ENCODE peak calls at places on chromosomes 1 and 21, in six cellular contexts. One of them, this sample, is unnamed.
A peak's percentile ranks its signal among the peaks of the same experiment; 100 is the strongest.

GRCh38 chr1:232558974-232559373 is 71.0 kb downstream of the SIPA1L2 start:
- DNase-seq in heart left ventricle: no peak
- DNase-seq in kidney: no peak
- DNase-seq in ovary: no peak
- DNase-seq in pancreas: no peak
- DNase-seq in NB4: no peak
- DNase-seq in this sample: no peak

GRCh38 chr1:23591460-23592208 is 32.3 kb upstream of the ID3 start:
- DNase-seq in heart left ventricle: peak; percentile 40
- DNase-seq in kidney: no peak
- DNase-seq in ovary: no peak
- DNase-seq in pancreas: no peak
- DNase-seq in NB4: no peak
- DNase-seq in this sample: peak; percentile 87

GRCh38 chr1:161196521-161197451 is 2.1 kb downstream of the ADAMTS4 start:
- DNase-seq in heart left ventricle: peak; percentile 54
- DNase-seq in kidney: peak; percentile 83
- DNase-seq in ovary: no peak
- DNase-seq in pancreas: no peak
- DNase-seq in NB4: no peak
- DNase-seq in this sample: no peak

GRCh38 chr1:110880708-110881374 is 7.9 kb downstream of the CD53 start:
- DNase-seq in heart left ventricle: no peak
- DNase-seq in kidney: no peak
- DNase-seq in ovary: no peak
- DNase-seq in pancreas: no peak
- DNase-seq in NB4: peak; percentile 9
- DNase-seq in this sample: peak; percentile 36

GRCh38 chr1:218518341-218518740 is 173.2 kb downstream of the TGFB2 start:
- DNase-seq in heart left ventricle: no peak
- DNase-seq in kidney: no peak
- DNase-seq in ovary: no peak
- DNase-seq in pancreas: no peak
- DNase-seq in NB4: no peak
- DNase-seq in this sample: no peak

GRCh38 chr1:217137210-217137871 is 414.1 kb upstream of the ESRRG start:
- DNase-seq in heart left ventricle: no peak
- DNase-seq in kidney: peak; percentile 78
- DNase-seq in ovary: no peak
- DNase-seq in pancreas: peak; percentile 61
- DNase-seq in NB4: no peak
- DNase-seq in this sample: no peak

GRCh38 chr1:81850495-81850894 is 49.8 kb downstream of the ADGRL2 start:
- DNase-seq in heart left ventricle: no peak
- DNase-seq in kidney: no peak
- DNase-seq in ovary: no peak
- DNase-seq in pancreas: no peak
- DNase-seq in NB4: no peak
- DNase-seq in this sample: no peak

GRCh38 chr1:22317231-22317919 is 134.3 kb upstream of the ZBTB40 start:
- DNase-seq in heart left ventricle: no peak
- DNase-seq in kidney: peak; percentile 40
- DNase-seq in ovary: no peak
- DNase-seq in pancreas: no peak
- DNase-seq in NB4: peak; percentile 40
- DNase-seq in this sample: peak; percentile 21

GRCh38 chr1:150484861-150485260 is 2.4 kb upstream of the TARS2 start:
- DNase-seq in heart left ventricle: no peak
- DNase-seq in kidney: no peak
- DNase-seq in ovary: no peak
- DNase-seq in pancreas: no peak
- DNase-seq in NB4: peak; percentile 40
- DNase-seq in this sample: peak; percentile 23

DNA sequence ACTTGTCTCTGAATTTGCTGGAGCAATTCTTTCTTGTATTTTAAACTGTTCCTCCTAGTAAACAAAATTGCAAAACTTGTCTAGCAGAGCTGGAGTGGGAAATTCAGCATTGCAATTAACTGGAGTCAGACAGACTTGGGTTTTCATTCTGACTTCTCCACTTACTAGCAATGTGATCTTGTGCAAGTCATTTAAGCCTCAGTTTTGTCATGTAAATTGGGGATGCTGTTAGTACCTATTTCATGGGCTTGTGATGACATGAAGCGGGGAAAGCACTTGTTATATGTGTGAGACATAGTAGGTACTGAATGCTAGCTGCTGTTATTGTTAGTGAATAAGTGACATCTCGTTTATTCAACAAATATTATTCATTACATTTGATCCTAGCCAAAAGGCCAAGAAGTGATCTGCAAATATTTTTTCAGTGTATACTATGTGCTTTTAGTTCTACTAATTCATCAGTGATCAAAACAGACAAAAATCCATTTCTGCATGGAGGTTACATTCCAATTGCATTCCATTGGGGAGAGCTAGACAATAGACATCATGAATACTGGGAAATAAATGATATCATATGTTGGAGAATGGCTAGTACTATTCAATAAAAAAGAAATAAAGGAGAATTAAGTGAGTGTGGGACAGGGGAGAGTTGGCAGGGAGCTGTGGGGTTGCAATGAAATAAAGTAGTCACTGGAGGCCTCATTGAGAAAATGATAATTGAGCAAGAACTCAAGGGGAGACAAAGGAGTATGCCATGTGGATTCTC is 47.1 kb downstream of the CACHD1 start:
- DNase-seq in heart left ventricle: no peak
- DNase-seq in kidney: no peak
- DNase-seq in ovary: no peak
- DNase-seq in pancreas: no peak
- DNase-seq in NB4: no peak
- DNase-seq in this sample: no peak
- H3K4me3 ChIP-seq in heart left ventricle: no peak overlapping the region
- H3K4me3 ChIP-seq in kidney: no peak overlapping the region
- H3K4me3 ChIP-seq in ovary: no peak overlapping the region
- H3K4me3 ChIP-seq in pancreas: no peak overlapping the region
- H3K4me3 ChIP-seq in NB4: no peak overlapping the region
- H3K4me3 ChIP-seq in this sample: no peak overlapping the region

GRCh38 chr1:236038034-236038433 is 26.9 kb downstream of the NID1 start:
- DNase-seq in heart left ventricle: no peak
- DNase-seq in kidney: no peak
- DNase-seq in ovary: no peak
- DNase-seq in pancreas: no peak
- DNase-seq in NB4: no peak
- DNase-seq in this sample: no peak

GRCh38 chr1:236029428-236029940 is 35.4 kb downstream of the NID1 start:
- DNase-seq in heart left ventricle: no peak
- DNase-seq in kidney: no peak
- DNase-seq in ovary: no peak
- DNase-seq in pancreas: no peak
- DNase-seq in NB4: no peak
- DNase-seq in this sample: no peak

GRCh38 chr1:236035681-236036101 is 29.2 kb downstream of the NID1 start:
- DNase-seq in heart left ventricle: no peak
- DNase-seq in kidney: no peak
- DNase-seq in ovary: peak; percentile 52
- DNase-seq in pancreas: no peak
- DNase-seq in NB4: no peak
- DNase-seq in this sample: no peak

GRCh38 chr1:236030572-236030971 is 34.3 kb downstream of the NID1 start:
- DNase-seq in heart left ventricle: no peak
- DNase-seq in kidney: no peak
- DNase-seq in ovary: no peak
- DNase-seq in pancreas: no peak
- DNase-seq in NB4: no peak
- DNase-seq in this sample: no peak

DNA sequence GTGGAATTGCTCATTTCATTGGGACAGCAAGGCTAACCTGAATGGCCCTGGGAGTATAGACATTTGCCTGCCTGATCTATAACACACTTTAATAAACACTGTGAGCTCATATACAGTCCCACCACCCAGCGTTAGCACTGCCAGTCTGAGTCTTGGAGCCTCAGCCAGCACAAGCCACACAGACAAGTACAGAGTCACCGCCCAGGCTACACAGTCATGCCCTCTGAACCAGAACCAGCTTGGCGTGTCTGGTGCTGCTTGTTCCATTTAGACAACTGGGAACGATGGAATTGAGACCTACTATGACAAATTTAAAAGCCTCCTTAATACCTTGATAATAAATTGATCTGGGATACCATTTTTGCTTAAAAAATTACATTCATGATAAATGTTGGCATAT is 31.6 kb downstream of the NID1 start:
- DNase-seq in heart left ventricle: no peak
- DNase-seq in kidney: no peak
- DNase-seq in ovary: no peak
- DNase-seq in pancreas: no peak
- DNase-seq in NB4: no peak
- DNase-seq in this sample: no peak
- TF ChIP-seq CTCF in heart left ventricle: no peak
- TF ChIP-seq CTCF in kidney: no peak
- TF ChIP-seq CTCF in ovary: no peak
- TF ChIP-seq CTCF in pancreas: no peak
- TF ChIP-seq CTCF in NB4: no peak
- TF ChIP-seq CTCF in this sample: no peak

GRCh38 chr1:162206749-162207635 is 137.5 kb downstream of the NOS1AP start:
- DNase-seq in heart left ventricle: no peak
- DNase-seq in kidney: peak; percentile 76
- DNase-seq in ovary: no peak
- DNase-seq in pancreas: peak; percentile 57
- DNase-seq in NB4: no peak
- DNase-seq in this sample: no peak
- H3K4me3 ChIP-seq in heart left ventricle: no peak overlapping the region
- H3K4me3 ChIP-seq in kidney: no peak overlapping the region
- H3K4me3 ChIP-seq in ovary: no peak overlapping the region
- H3K4me3 ChIP-seq in pancreas: no peak overlapping the region
- H3K4me3 ChIP-seq in NB4: no peak overlapping the region
- H3K4me3 ChIP-seq in this sample: no peak overlapping the region

DNA sequence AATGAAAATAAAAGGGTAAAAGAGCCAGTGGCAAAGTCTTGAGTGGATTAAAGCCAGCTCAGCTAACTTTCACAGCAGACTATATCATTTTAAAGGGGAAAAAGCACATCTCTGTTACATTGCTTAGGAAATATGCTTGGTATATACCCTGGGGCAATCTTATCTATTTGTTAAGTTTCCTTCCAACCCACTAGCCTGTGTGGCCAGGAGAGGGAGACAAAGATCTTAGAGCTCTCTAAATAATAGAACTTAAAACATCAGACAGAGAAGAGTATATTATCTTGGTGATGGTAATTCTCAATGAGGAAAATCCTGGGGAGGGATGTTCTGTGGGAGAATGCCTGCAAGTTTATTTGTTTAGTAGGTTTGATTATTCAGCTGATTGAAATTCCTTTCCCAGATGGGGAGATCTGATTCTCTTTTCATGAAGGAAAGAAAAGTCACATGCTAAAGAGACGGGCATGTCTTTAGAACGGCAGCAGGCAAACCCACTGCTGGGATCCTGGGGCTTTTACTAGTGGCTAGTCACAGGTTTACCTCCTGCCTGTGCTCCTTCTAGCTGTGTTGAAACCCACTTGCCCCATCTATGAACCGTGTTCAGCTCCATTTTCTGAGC is 3.6 kb downstream of the KCNE2 start:
- DNase-seq in heart left ventricle: no peak
- DNase-seq in kidney: no peak
- DNase-seq in ovary: peak; percentile 15
- DNase-seq in pancreas: no peak
- DNase-seq in NB4: peak; percentile 69
- DNase-seq in this sample: peak; percentile 68
- TF ChIP-seq CTCF in heart left ventricle: peak; percentile 42
- TF ChIP-seq CTCF in kidney: peak; percentile 44
- TF ChIP-seq CTCF in ovary: no peak
- TF ChIP-seq CTCF in pancreas: peak; percentile 54
- TF ChIP-seq CTCF in NB4: peak; percentile 66
- TF ChIP-seq CTCF in this sample: peak; percentile 65

DNA sequence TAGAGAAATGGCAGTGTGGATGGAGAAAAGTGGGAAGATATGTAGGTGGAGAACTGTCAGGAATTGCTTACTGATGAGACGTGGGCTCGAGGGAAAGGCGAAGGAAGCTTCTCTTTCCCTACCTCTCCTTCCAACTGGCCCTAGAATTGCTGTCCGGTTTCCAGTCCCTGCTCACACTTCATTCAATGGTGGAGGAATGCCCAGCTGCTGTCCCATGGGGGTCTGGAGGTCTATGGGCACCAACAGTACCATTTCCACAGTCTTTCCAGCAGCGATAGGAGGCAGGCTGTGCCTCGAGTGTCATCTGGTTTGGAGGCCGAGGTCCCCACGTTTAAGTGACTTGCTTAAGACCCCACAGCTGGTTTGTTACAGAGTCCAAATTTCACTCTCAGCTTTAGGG is 31.5 kb upstream of the CD1D start:
- DNase-seq in heart left ventricle: no peak
- DNase-seq in kidney: peak; percentile 61
- DNase-seq in ovary: no peak
- DNase-seq in pancreas: no peak
- DNase-seq in NB4: no peak
- DNase-seq in this sample: no peak
- H3K4me3 ChIP-seq in heart left ventricle: peak overlapping the region; percentile 6
- H3K4me3 ChIP-seq in kidney: peak overlapping the region; percentile 48
- H3K4me3 ChIP-seq in ovary: peak overlapping the region; percentile 35
- H3K4me3 ChIP-seq in pancreas: peak overlapping the region; percentile 27
- H3K4me3 ChIP-seq in NB4: peak overlapping the region; percentile 60
- H3K4me3 ChIP-seq in this sample: peak overlapping the region; percentile 36